ENCODE peak calls at places on chromosomes 11 and 22, in four cellular contexts. V, L, N and W are unnamed samples.
A peak's percentile ranks its signal among the peaks of the same experiment; 100 is the strongest.

GRCh38 chr11:117197516-117198456 is 1.4 kb upstream of the TAGLN start:
- DNase-seq in V (peak; percentile 86), L (no peak), N (no peak), W (no peak)

GRCh38 chr22:44184006-44184405 is 3.3 kb downstream of the PARVG start:
- DNase-seq in V (no peak), L (no peak), N (no peak), W (no peak)

GRCh38 chr11:34145847-34146381 is 40.5 kb downstream of the NAT10 start:
- DNase-seq in V (no peak), L (no peak), N (no peak), W (no peak)

GRCh38 chr22:29767289-29768051 is at the start of gene UQCR10:
- DNase-seq in V (peak; percentile 91), L (peak; percentile 88), N (peak; percentile 84), W (peak; percentile 95)

GRCh38 chr11:83063073-83063754 is 8.5 kb downstream of the RAB30 start:
- DNase-seq in V (no peak), L (peak; percentile 66), N (peak; percentile 36), W (peak; percentile 81)

GRCh38 chr11:67442504-67443398 is 525 bp downstream of the CORO1B start:
- DNase-seq in V (no peak), L (no peak), N (no peak), W (no peak)

GRCh38 chr22:43711681-43712080 is 100.4 kb downstream of the EFCAB6 start:
- DNase-seq in V (no peak), L (no peak), N (no peak), W (no peak)

GRCh38 chr11:14342906-14343305 is 16.1 kb downstream of the RRAS2 start:
- DNase-seq in V (no peak), L (peak; percentile 78), N (no peak), W (peak; percentile 56)

GRCh38 chr22:25403752-25404471 is 160.6 kb upstream of the GRK3 start:
- DNase-seq in V (no peak), L (peak; percentile 77), N (no peak), W (peak; percentile 25)

GRCh38 chr11:36065436-36065835 is 121.6 kb downstream of the LDLRAD3 start:
- DNase-seq in V (no peak), L (peak; percentile 72), N (no peak), W (no peak)

GRCh38 chr11:72673284-72673942 is 809 bp downstream of the PDE2A start:
- DNase-seq in V (no peak), L (no peak), N (no peak), W (no peak)

GRCh38 chr11:120065176-120065575 is 72.7 kb downstream of the TRIM29 start:
- DNase-seq in V (no peak), L (no peak), N (no peak), W (no peak)

DNA sequence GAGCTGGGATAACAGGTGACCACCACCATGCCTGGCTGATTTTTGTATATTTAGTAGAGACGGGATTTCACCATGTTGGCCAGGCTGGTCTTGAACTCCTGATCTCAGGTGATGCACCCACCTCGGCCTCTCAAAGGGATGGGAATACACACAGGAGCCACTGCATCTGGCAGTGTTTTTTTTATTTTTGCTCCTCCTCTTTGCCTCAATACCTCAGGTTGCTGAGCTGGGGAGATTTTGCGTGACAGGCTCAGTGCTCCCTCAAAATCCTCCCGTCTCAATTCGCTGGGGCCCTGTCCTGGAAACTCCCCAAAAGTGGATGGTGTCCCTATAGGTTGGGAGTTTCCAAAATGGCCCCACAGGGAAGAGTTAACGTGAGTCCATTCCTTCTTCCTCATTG is 71.7 kb downstream of the GGTLC2 start:
- DNase-seq in V (no peak), L (no peak), N (no peak), W (no peak)
- H3K4me3 ChIP-seq in V (no peak overlapping the region), L (no peak overlapping the region), N (no peak overlapping the region), W (no peak overlapping the region)

DNA sequence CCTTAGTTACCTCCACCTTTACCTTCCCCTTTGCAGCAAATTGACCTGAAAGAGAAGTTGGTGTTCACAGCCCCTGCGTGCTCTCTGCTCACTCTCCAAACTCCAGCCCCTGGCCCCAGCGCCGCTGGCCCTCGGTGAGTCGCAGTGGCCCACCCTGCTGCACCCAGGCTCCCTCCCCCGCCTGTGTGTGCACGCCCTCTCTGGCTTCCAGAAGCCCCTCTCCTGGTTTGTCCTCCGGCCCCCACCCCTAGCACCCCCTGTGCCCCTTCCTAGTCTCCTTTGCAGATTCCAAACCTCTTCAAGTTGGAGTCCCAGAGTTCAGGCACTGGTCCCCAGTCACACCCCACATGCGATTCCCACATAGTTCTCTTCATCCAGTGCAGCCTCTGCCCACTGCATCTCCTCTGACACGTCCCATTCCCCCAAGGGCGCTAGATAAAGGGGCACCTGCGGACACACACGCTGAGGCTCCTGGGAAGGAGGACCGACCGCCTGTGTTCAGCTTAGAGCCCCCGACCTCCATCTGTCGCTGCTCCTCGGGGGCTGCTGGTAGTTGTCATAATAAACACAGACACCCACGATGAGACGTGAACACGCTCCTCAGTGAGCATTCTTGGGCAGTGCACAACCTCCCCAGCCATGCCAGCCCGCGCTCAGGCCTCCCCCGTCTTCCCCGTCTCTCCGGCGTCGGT is 1.5 kb upstream of the PHRF1 start:
- DNase-seq in V (no peak), L (no peak), N (no peak), W (no peak)
- H3K4me3 ChIP-seq in V (peak overlapping the region; percentile 55), L (peak overlapping the region; percentile 49), N (peak overlapping the region; percentile 90), W (peak overlapping the region; percentile 48)

GRCh38 chr11:78417175-78417887 is at the start of gene GAB2:
- DNase-seq in V (no peak), L (no peak), N (no peak), W (no peak)

GRCh38 chr11:78414321-78415051 is 3.1 kb downstream of the GAB2 start:
- DNase-seq in V (no peak), L (peak; percentile 49), N (peak; percentile 44), W (peak; percentile 36)

GRCh38 chr11:78417888-78418583 is 416 bp upstream of the GAB2 start:
- DNase-seq in V (peak; percentile 77), L (peak; percentile 56), N (peak; percentile 64), W (peak; percentile 72)

GRCh38 chr11:78416285-78417174 is 1.1 kb downstream of the GAB2 start:
- DNase-seq in V (peak; percentile 86), L (peak; percentile 89), N (peak; percentile 81), W (peak; percentile 87)

GRCh38 chr11:78415338-78415737 is 2.3 kb downstream of the GAB2 start:
- DNase-seq in V (no peak), L (no peak), N (no peak), W (no peak)
- H3K4me3 ChIP-seq in V (no peak overlapping the region), L (no peak overlapping the region), N (no peak overlapping the region), W (no peak overlapping the region)

DNA sequence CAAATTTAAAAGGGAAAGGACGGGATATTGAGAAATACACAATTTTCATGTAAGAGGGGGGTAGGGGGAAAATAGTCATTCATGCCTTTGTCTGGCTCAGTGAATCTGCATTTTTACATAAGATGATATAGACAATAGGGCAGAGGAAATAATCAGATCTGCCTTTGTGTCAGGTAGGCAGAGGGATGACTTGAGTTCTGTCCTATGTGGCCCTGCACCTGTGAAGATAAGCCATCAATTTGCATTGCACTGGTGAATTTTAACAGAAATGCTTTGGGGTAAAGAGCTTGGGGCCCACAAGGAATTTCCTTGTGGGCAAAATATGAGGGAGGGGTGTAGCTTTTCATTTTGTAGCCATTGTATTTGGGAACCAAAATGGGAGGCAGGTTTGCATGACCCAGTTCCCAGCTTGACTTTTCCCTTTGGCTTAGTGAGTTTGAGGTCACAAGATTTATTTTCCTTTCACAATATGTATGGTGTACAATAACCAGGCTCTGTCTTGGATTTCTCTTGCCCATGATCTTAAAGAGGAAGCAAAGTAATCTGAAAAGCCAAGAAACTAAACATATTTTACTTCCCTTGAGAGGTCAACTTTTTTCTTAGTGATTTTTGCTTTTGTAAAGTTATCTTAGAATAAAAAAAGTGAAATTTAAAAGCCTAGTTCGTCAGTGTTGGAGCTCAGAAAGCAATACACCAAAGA is 77.7 kb upstream of the SORL1 start:
- DNase-seq in V (no peak), L (no peak), N (no peak), W (no peak)
- H3K4me3 ChIP-seq in V (no peak overlapping the region), L (no peak overlapping the region), N (no peak overlapping the region), W (no peak overlapping the region)

GRCh38 chr22:40071720-40072119 is 77.0 kb downstream of the FAM83F start:
- DNase-seq in V (no peak), L (no peak), N (no peak), W (no peak)

GRCh38 chr22:40070701-40071100 is 75.9 kb downstream of the FAM83F start:
- DNase-seq in V (no peak), L (peak; percentile 11), N (no peak), W (no peak)

GRCh38 chr22:40067639-40068038 is 72.9 kb downstream of the FAM83F start:
- DNase-seq in V (no peak), L (no peak), N (no peak), W (no peak)

DNA sequence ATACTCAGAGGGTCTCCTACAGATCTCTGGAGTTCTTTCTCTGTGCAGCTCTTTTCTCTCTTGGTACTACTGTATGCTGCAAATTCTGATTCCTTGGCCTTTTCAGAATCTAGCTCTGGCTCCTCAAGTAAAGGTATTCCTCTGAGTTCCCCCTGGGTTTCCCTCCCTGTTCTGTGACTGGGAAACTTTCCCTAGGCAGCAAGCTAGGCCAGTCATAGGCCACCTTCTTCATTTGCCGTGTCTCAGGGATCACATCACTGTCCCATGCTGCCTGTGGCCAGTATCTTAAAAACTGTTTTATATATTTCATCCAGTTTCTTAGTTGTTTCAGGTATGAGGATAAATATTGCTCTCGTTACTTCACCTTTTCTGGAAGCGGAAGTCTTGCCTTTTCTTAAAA is 71.2 kb downstream of the FAM83F start:
- DNase-seq in V (no peak), L (no peak), N (no peak), W (no peak)
- H3K4me3 ChIP-seq in V (no peak overlapping the region), L (no peak overlapping the region), N (no peak overlapping the region), W (no peak overlapping the region)

DNA sequence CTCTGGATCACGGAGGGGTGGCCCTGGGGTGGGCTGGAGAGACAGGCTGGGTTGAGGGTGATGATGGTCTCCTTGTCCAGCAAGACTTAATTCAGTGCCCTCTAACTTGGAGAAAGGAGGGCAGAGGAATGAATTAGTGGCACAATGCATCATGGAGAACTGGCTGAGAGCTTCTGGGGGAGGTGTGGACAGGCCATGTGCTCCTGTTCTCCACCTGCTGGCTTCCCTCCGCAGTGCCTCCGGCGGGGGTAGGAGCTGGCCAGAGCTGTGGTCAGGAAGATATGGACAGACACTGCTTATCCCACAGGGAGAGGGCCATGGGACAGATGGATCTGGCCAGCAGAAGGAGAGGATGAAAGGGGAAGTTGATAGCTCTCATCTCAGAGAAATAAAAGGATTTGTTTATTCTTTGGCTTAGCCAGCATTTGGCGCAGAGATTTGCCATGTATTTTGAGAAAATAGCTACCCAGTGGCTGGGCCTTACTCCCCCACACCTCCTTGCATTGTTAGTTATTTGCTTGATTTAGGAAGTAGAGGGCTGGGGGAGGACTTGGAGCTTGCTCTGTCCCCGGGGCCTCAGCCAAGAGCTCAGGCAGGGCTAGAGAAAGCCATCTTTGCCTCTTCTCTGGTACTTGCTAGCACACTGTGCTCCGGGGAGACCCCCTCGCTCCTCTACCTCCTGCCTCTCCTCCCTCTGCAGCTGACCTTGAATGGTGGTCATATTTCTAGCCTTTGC is 93.2 kb downstream of the SCN3B start:
- DNase-seq in V (peak; percentile 65), L (peak; percentile 7), N (no peak), W (peak; percentile 38)
- H3K4me3 ChIP-seq in V (peak overlapping the region; percentile 30), L (no peak overlapping the region), N (no peak overlapping the region), W (no peak overlapping the region)